ENCODE peak calls at places on chromosome 10, in four cellular contexts. One of them, this sample, is unnamed. For H3K79me2, the result is how much of the 10 kb centered on the place peaks cover.

GRCh38 chr10:103592186-103593021 is 98.9 kb downstream of the NEURL1 start:
- DNase-seq in HCT116: peak
- DNase-seq in DND-41: peak
- DNase-seq in MM.1S: peak
- DNase-seq in this sample: peak

GRCh38 chr10:76916536-76916935 is 721.1 kb downstream of the KCNMA1 start:
- DNase-seq in HCT116: no peak
- DNase-seq in DND-41: no peak
- DNase-seq in MM.1S: no peak
- DNase-seq in this sample: no peak

GRCh38 chr10:38047666-38048065 is 37.2 kb downstream of the ZNF33A start:
- DNase-seq in HCT116: no peak
- DNase-seq in DND-41: no peak
- DNase-seq in MM.1S: no peak
- DNase-seq in this sample: no peak

GRCh38 chr10:14250496-14250895 is 80.2 kb downstream of the FRMD4A start:
- DNase-seq in HCT116: no peak
- DNase-seq in DND-41: no peak
- DNase-seq in MM.1S: no peak
- DNase-seq in this sample: no peak

GRCh38 chr10:10209152-10209551 is 808.5 kb upstream of the CELF2 start:
- DNase-seq in HCT116: no peak
- DNase-seq in DND-41: no peak
- DNase-seq in MM.1S: no peak
- DNase-seq in this sample: peak

GRCh38 chr10:114486938-114487814 is 82.9 kb upstream of the AFAP1L2 start:
- DNase-seq in HCT116: no peak
- DNase-seq in DND-41: no peak
- DNase-seq in MM.1S: peak
- DNase-seq in this sample: no peak

GRCh38 chr10:99964791-99965190 is 45.0 kb downstream of the DNMBP start:
- DNase-seq in HCT116: no peak
- DNase-seq in DND-41: no peak
- DNase-seq in MM.1S: no peak
- DNase-seq in this sample: no peak

GRCh38 chr10:121157998-121158397 is 306.8 kb downstream of the WDR11 start:
- DNase-seq in HCT116: no peak
- DNase-seq in DND-41: no peak
- DNase-seq in MM.1S: no peak
- DNase-seq in this sample: no peak

GRCh38 chr10:99433378-99434020 is 3.1 kb upstream of the GOT1 start:
- DNase-seq in HCT116: peak
- DNase-seq in DND-41: no peak
- DNase-seq in MM.1S: no peak
- DNase-seq in this sample: no peak

GRCh38 chr10:77983384-77984341 is 45.7 kb downstream of the POLR3A start:
- DNase-seq in HCT116: no peak
- DNase-seq in DND-41: no peak
- DNase-seq in MM.1S: no peak
- DNase-seq in this sample: no peak

GRCh38 chr10:11175823-11176243 is 158.2 kb downstream of the CELF2 start:
- DNase-seq in HCT116: no peak
- DNase-seq in DND-41: no peak
- DNase-seq in MM.1S: peak
- DNase-seq in this sample: no peak

GRCh38 chr10:91220954-91221696 is 662 bp downstream of the PCGF5 start:
- DNase-seq in HCT116: no peak
- DNase-seq in DND-41: peak
- DNase-seq in MM.1S: peak
- DNase-seq in this sample: peak

GRCh38 chr10:104322416-104322782 is 15.9 kb downstream of the ITPRIP start:
- DNase-seq in HCT116: no peak
- DNase-seq in DND-41: no peak
- DNase-seq in MM.1S: peak
- DNase-seq in this sample: peak

GRCh38 chr10:117470733-117471132 is 71.8 kb upstream of the EMX2 start:
- DNase-seq in HCT116: no peak
- DNase-seq in DND-41: no peak
- DNase-seq in MM.1S: no peak
- DNase-seq in this sample: no peak

GRCh38 chr10:125149278-125150047 is 10.9 kb downstream of the CTBP2 start:
- DNase-seq in HCT116: peak
- DNase-seq in DND-41: no peak
- DNase-seq in MM.1S: no peak
- DNase-seq in this sample: no peak

GRCh38 chr10:114694735-114695134 is 36.7 kb upstream of the ABLIM1 start:
- DNase-seq in HCT116: peak
- DNase-seq in DND-41: no peak
- DNase-seq in MM.1S: peak
- DNase-seq in this sample: peak

GRCh38 chr10:114477285-114477684 is 73.0 kb upstream of the AFAP1L2 start:
- DNase-seq in HCT116: no peak
- DNase-seq in DND-41: no peak
- DNase-seq in MM.1S: no peak
- DNase-seq in this sample: no peak

GRCh38 chr10:121526040-121526790 is 72.0 kb downstream of the FGFR2 start:
- DNase-seq in HCT116: no peak
- DNase-seq in DND-41: no peak
- DNase-seq in MM.1S: no peak
- DNase-seq in this sample: no peak

GRCh38 chr10:112271982-112272381 is 11.2 kb upstream of the TECTB start:
- DNase-seq in HCT116: no peak
- DNase-seq in DND-41: no peak
- DNase-seq in MM.1S: no peak
- DNase-seq in this sample: no peak

GRCh38 chr10:21929070-21929469 is 74.5 kb downstream of the DNAJC1 start:
- DNase-seq in HCT116: no peak
- DNase-seq in DND-41: no peak
- DNase-seq in MM.1S: no peak
- DNase-seq in this sample: no peak

GRCh38 chr10:21534611-21535493 is 820 bp downstream of the MLLT10 start:
- DNase-seq in HCT116: no peak
- DNase-seq in DND-41: peak
- DNase-seq in MM.1S: peak
- DNase-seq in this sample: peak

GRCh38 chr10:25707541-25707940 is 226.5 kb upstream of the MYO3A start:
- DNase-seq in HCT116: no peak
- DNase-seq in DND-41: no peak
- DNase-seq in MM.1S: no peak
- DNase-seq in this sample: no peak

GRCh38 chr10:113709221-113709838 is 29.6 kb downstream of the CASP7 start:
- DNase-seq in HCT116: no peak
- DNase-seq in DND-41: no peak
- DNase-seq in MM.1S: no peak
- DNase-seq in this sample: no peak

GRCh38 chr10:6141296-6142151 is 52.7 kb downstream of the RBM17 start:
- DNase-seq in HCT116: no peak
- DNase-seq in DND-41: no peak
- DNase-seq in MM.1S: peak
- DNase-seq in this sample: peak

DNA sequence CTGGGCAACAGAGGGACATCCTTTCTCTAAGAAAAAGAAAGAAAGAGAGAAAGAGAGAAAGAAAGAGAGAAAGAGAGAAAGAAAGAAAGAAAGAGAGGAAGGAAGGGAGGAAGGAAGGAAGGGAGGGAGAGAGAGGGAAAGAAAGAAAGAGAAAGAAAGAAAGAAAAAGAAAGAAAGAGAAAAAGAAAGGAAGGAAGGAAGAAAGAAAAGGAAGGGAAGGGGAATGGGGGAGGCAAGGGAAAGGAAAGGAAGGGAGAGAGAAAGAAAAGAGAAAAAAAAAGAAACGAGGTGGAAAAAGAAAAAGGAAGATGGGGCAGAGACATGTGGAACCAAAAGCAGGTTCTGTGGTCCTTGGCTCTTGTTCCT is 82.9 kb upstream of the SMNDC1 start:
- DNase-seq in HCT116: no peak
- DNase-seq in DND-41: no peak
- DNase-seq in MM.1S: no peak
- DNase-seq in this sample: no peak
- H3K27ac ChIP-seq in HCT116: no peak
- H3K27ac ChIP-seq in DND-41: no peak
- H3K27ac ChIP-seq in MM.1S: peak
- H3K27ac ChIP-seq in this sample: peak

DNA sequence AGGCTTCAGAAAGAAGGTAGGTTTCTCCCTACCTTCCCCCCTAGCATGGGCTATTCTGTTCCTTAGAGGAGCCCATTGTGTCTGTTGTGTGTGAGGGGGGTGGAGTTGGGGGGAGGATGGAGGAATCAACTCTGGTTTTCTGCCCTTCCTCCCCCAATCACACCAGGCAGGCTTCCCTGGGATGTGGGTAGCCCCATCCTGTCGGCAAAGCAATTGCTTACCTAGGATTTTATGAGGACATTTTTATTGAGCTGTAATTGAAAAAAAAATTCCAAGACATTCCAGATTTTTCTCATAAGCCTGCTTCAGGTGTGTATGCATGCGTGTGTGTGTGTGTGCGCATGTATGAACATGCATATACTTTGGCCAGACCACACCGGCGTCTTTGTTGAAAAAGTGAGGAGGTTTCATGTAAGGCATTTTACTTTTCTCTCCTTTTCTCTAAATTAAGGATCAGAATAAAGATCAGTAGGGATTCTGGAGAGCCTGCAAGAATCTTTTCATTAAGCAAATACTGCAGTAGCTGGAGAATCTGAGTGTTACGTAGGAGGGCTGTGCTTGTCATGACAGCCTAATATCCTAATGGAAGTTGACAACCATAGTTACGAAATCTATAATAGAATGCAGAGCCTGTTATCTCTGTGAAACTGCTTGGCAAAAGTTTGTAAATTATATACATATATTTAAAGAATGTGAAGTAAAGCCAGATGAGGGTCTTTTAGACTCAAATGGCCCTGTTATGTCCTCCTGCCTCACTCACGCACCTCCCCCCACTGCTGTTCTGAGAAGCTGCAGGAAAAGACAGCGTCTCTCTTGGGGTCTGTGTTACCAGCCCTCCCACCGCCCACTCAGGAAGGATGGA is 27.3 kb upstream of the SAMD8 start:
- DNase-seq in HCT116: no peak
- DNase-seq in DND-41: no peak
- DNase-seq in MM.1S: no peak
- DNase-seq in this sample: no peak
- H2AFZ ChIP-seq in HCT116: no peak
- H2AFZ ChIP-seq in DND-41: no peak
- H2AFZ ChIP-seq in MM.1S: no peak
- H2AFZ ChIP-seq in this sample: no peak

DNA sequence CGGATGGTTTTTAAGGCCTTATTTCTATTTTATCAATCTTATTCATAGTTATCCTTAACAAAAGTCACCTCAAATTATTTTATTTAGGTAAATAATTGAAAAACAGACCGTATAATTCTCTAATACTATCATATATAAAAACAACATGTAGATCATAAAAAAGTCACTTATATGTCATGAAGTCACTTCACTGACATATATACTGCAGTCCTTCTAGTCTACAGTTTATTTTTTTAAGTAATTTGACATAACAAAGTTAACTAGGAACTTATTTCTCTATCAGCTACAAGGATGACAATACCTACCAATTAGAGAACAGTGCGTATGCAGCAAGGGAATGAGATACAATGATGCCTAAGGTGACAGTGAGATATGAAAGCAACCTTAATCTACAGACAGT is 26.2 kb downstream of the JMJD1C start:
- DNase-seq in HCT116: no peak
- DNase-seq in DND-41: no peak
- DNase-seq in MM.1S: no peak
- DNase-seq in this sample: no peak
- H3K79me2 ChIP-seq in HCT116: half or more
- H3K79me2 ChIP-seq in DND-41: half or more
- H3K79me2 ChIP-seq in MM.1S: half or more
- H3K79me2 ChIP-seq in this sample: under half

GRCh38 chr10:70560511-70560931 is 42.0 kb downstream of the PRF1 start:
- DNase-seq in HCT116: no peak
- DNase-seq in DND-41: no peak
- DNase-seq in MM.1S: no peak
- DNase-seq in this sample: peak
- H3K27ac ChIP-seq in HCT116: no peak
- H3K27ac ChIP-seq in DND-41: no peak
- H3K27ac ChIP-seq in MM.1S: no peak
- H3K27ac ChIP-seq in this sample: peak

GRCh38 chr10:46310851-46311250 is 24.1 kb downstream of the ANTXRL start:
- DNase-seq in HCT116: no peak
- DNase-seq in DND-41: no peak
- DNase-seq in MM.1S: no peak
- DNase-seq in this sample: no peak
- H2AFZ ChIP-seq in HCT116: no peak
- H2AFZ ChIP-seq in DND-41: no peak
- H2AFZ ChIP-seq in MM.1S: no peak
- H2AFZ ChIP-seq in this sample: no peak

DNA sequence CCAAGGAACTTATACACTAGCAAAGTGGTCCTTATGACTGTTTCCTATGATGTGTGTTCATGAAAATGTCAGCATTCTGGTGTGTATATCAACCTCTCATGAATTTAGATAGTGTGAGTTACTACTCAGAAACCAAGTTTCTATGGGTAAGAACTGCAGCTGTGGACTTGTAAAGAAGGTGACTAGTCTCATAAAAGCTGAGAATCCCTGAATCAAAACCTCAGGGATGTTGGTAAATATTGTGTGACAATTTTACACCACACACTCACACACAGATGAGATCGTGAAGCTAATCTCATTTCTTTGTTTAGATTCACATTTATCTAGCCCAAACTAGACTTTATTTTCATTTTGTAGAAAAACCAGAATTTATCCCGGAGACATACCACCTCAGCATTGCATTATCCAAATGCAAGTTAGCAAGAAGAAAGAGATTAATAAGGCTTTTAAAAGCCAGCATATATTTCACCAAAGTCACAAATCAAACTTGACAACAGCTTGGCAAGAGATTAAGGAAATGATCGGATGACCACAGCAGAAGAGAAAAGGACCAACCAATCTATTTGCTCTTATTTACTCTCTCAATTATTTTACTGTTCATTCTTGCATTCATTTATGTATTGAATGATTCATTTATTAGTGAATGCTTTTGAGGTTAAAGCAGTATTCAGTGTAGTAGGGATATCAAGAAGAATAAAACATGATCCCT is 92.9 kb downstream of the PLXDC2 start:
- DNase-seq in HCT116: no peak
- DNase-seq in DND-41: no peak
- DNase-seq in MM.1S: no peak
- DNase-seq in this sample: no peak
- H3K79me2 ChIP-seq in HCT116: under half
- H3K79me2 ChIP-seq in DND-41: under half
- H3K79me2 ChIP-seq in MM.1S: under half
- H3K79me2 ChIP-seq in this sample: under half